ENCODE peak calls at places on chromosomes 11 and 22, in six cellular contexts. O, P, Q, H, T and J are unnamed samples.

GRCh38 chr22:50306753-50307749 is at the start of gene PLXNB2:
- DNase-seq in O (peak), H (no peak), P (no peak), Q (peak), T (peak), J (peak)

GRCh38 chr11:89487016-89487415 is 4.2 kb downstream of the NOX4 start:
- DNase-seq in O (no peak), P (no peak), Q (no peak), H (no peak), T (no peak), J (no peak)

GRCh38 chr11:102599642-102600261 is 25.4 kb downstream of the MMP20 start:
- DNase-seq in Q (no peak), P (peak), T (peak), O (peak), H (no peak), J (no peak)

GRCh38 chr22:32024791-32025190 is 18.3 kb upstream of the SLC5A1 start:
- DNase-seq in O (peak), P (peak), H (no peak), Q (no peak), T (peak), J (no peak)

GRCh38 chr11:78290293-78291176 is 101.8 kb downstream of the USP35 start:
- DNase-seq in T (peak), H (no peak), O (peak), Q (no peak), P (peak), J (no peak)

GRCh38 chr11:12192796-12193514 is 82.6 kb downstream of the MICAL2 start:
- DNase-seq in O (no peak), P (no peak), H (no peak), Q (no peak), T (no peak), J (no peak)

GRCh38 chr22:37742374-37743092 is 45.7 kb downstream of the TRIOBP start:
- DNase-seq in O (peak), Q (no peak), H (no peak), T (peak), P (peak), J (no peak)

GRCh38 chr11:85787809-85788805 is 22.8 kb downstream of the SYTL2 start:
- DNase-seq in P (no peak), H (no peak), Q (no peak), O (peak), T (peak), J (no peak)

GRCh38 chr22:42915980-42916765 is 59.1 kb upstream of the ARFGAP3 start:
- DNase-seq in T (no peak), P (no peak), H (no peak), O (peak), Q (no peak), J (no peak)

GRCh38 chr22:46462726-46463371 is 74.6 kb downstream of the CELSR1 start:
- DNase-seq in Q (no peak), P (peak), H (no peak), O (peak), T (peak), J (no peak)

GRCh38 chr22:39238124-39238466 is 6.7 kb downstream of the PDGFB start:
- DNase-seq in T (no peak), Q (no peak), O (no peak), P (no peak), H (no peak), J (no peak)

GRCh38 chr22:39238561-39238960 is 6.2 kb downstream of the PDGFB start:
- DNase-seq in Q (no peak), O (no peak), P (no peak), H (no peak), T (no peak), J (no peak)

GRCh38 chr22:39239561-39240423 is 5.0 kb downstream of the PDGFB start:
- DNase-seq in P (peak), Q (no peak), T (peak), O (no peak), H (no peak), J (no peak)

GRCh38 chr22:39237276-39238123 is 7.3 kb downstream of the PDGFB start:
- DNase-seq in O (no peak), Q (no peak), T (no peak), H (no peak), P (no peak), J (no peak)

GRCh38 chr22:39238966-39239510 is 5.7 kb downstream of the PDGFB start:
- DNase-seq in P (no peak), T (no peak), Q (no peak), O (no peak), H (no peak), J (no peak)
- H3K27ac ChIP-seq in P (peak), T (no peak), Q (peak), O (no peak), H (no peak), J (no peak)

GRCh38 chr11:129973809-129974208 is 28.8 kb downstream of the PRDM10 start:
- DNase-seq in P (no peak), H (no peak), Q (peak), O (peak), T (no peak), J (no peak)

GRCh38 chr11:129974672-129975071 is 28.0 kb downstream of the PRDM10 start:
- DNase-seq in Q (no peak), H (no peak), P (no peak), T (no peak), O (no peak), J (no peak)

GRCh38 chr11:129973068-129973467 is 29.6 kb downstream of the PRDM10 start:
- DNase-seq in T (no peak), H (no peak), Q (no peak), P (no peak), O (no peak), J (no peak)

GRCh38 chr11:129974237-129974636 is 28.4 kb downstream of the PRDM10 start:
- DNase-seq in O (no peak), H (no peak), Q (no peak), P (no peak), T (no peak), J (no peak)

DNA sequence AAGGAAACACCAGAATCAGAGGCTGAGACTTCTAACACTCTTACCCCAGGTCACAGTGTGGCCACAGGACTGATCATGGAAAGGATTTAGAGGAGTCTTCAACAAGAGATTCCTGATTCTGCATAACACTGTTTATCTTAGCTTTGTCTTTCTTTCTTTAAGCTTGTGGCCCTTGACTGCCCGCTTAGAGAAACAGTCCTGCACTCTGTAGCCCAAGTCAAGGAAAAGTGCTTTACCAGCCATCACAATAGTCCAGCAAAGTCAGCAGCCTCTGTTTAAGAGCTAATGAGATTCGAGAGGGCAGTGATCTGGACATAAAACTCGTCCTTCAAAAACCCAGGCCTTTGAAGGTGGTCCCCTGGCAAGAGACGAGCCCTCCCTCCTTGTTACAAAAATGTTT is 30.0 kb downstream of the PRDM10 start:
- DNase-seq in Q (no peak), O (no peak), P (no peak), H (no peak), T (no peak), J (no peak)
- H3K27ac ChIP-seq in Q (peak), O (no peak), P (no peak), H (no peak), T (no peak), J (no peak)

GRCh38 chr11:119344291-119345010 is 2.1 kb downstream of the MFRP start:
- DNase-seq in Q (no peak), P (no peak), H (no peak), T (no peak), O (no peak), J (no peak)
- H3K27ac ChIP-seq in Q (no peak), P (no peak), H (no peak), T (no peak), O (no peak), J (no peak)

DNA sequence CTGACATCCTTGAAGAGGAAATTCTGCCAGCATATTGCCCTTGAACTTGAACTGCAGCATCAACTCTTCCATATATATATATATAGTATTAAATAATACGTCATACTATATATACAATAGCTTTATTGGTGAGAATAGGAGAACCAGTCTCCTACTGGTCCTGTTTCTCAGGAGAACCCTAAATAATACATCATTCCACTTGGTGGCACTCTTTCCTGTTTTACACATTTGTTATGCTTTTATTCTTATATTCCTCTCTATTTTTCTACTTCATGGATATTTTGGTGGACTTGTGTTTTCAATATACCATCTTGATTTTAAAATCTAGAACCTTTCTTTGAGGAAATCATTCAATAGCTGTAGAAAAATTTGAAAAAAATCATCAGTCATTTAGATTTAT is 193.3 kb downstream of the TRPC6 start:
- DNase-seq in T (peak), Q (no peak), H (no peak), O (no peak), P (no peak), J (no peak)
- H3K27ac ChIP-seq in T (no peak), Q (no peak), H (no peak), O (no peak), P (no peak), J (no peak)

DNA sequence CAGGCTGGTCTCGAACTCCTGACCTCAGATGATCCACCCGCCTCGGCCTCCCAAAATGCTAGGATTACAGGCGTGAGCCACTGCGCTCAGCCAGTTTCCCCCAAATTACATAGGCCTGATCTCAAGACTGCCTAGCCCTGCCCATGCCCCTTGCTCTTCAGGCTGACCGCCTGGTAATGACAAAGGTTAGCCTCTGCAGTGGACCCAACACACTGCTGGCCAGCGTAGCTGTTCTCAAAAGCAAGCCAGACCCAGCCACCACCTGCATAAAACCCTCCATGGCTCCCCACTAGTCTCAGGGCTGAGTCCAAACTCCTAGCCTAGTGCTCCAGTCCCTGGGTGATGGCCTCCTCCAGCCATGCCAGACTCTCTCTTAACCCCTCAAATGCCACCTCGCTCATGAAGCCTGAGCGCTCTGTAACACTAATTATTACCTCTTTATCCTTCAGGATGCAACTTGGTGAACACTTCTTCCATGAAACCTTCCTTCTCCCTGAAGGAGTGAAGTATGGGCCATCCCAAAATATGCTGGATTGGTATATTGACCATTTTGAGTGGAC is 836 bp upstream of the RSPH14 start:
- DNase-seq in O (no peak), H (no peak), P (no peak), Q (no peak), T (no peak), J (no peak)
- H3K27ac ChIP-seq in O (peak), H (peak), P (peak), Q (peak), T (no peak), J (peak)

DNA sequence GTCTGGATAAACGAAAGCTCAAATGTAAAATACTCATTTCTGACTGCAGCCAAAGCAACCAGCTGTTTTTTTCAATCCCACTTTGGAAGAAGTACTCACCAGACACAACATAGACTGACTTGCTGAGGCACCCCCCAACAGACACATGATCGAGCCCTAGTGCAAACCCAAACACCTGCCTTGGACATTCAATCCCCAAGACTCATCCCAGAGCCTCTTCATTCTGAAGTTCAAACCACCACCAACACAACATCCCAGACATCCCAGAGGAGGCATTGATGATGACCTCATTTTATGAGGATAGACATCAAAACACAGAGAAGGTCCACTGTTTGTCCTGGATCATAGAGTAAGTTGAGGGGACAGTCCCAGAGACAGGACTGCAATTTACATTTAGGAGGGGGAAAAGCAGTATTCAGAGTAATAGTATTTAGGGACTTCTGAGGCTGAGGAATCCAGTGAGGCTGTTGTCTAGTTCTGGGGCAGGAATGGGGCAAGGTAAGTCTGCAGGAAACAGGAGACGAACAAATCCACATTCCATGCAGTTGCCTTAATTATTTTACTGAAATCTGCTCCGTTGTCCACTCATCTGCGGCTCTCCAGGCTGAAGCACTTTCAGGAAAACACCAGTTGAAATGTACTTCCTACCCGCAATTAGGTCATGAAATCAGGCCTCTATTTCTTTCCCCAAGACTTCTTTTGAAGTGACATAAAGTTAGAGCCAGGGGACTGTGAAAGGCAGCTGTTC is 54.8 kb downstream of the CLPB start:
- DNase-seq in Q (no peak), H (no peak), O (no peak), P (no peak), T (no peak), J (no peak)
- H3K27ac ChIP-seq in Q (peak), H (no peak), O (no peak), P (no peak), T (no peak), J (no peak)

GRCh38 chr11:364991-365390 is 4.3 kb upstream of the B4GALNT4 start:
- DNase-seq in T (no peak), Q (no peak), P (no peak), O (no peak), H (no peak), J (no peak)

GRCh38 chr11:363948-364761 is 5.1 kb upstream of the B4GALNT4 start:
- DNase-seq in H (peak), P (peak), Q (no peak), T (peak), O (peak), J (no peak)

GRCh38 chr11:368414-369335 is 624 bp upstream of the B4GALNT4 start:
- DNase-seq in Q (no peak), T (peak), P (no peak), O (peak), H (no peak), J (no peak)

GRCh38 chr11:367956-368413 is 1.3 kb upstream of the B4GALNT4 start:
- DNase-seq in T (no peak), O (no peak), P (no peak), H (no peak), Q (no peak), J (no peak)

DNA sequence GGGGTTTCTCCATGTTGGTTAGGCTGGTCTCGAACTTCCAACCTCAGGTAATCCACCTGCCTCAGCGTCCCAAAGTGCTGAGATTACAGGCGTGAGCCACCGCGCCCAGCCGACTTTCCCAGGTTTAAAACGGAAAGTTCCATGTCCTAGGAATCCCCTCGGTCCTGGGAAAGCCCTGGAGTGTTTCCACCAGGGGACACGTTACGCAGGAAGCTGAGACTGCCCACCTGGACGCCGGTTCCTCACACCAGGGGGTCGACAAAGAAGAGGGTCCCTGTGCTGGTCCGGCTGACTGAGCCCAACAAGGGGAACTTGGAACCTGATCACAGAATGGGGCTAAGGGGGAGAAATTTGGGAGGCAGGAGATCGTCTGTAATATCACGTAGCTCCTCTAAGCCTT is 3.5 kb upstream of the B4GALNT4 start:
- DNase-seq in O (no peak), H (no peak), Q (no peak), T (no peak), P (no peak), J (no peak)
- H3K27ac ChIP-seq in O (no peak), H (no peak), Q (no peak), T (no peak), P (no peak), J (no peak)

GRCh38 chr22:27724706-27725105 is 76.8 kb downstream of the MN1 start:
- DNase-seq in Q (no peak), O (no peak), P (no peak), H (no peak), T (no peak), J (no peak)
- H3K27ac ChIP-seq in Q (no peak), O (no peak), P (peak), H (no peak), T (no peak), J (no peak)